ENCODE peak calls at places on chromosomes 7 and 10, in four cellular contexts. D is WTC11, A is K562, X is SK-N-SH. S is an unnamed sample.

GRCh38 chr7:131957338-131958025 is 401.1 kb upstream of the PODXL start:
- DNase-seq in A (no peak), D (no peak), X (no peak), S (no peak)

GRCh38 chr10:60298408-60299389 is 91.0 kb downstream of the ANK3 start:
- DNase-seq in X (no peak), A (no peak), D (no peak), S (no peak)

GRCh38 chr7:139431010-139431409 is 52.5 kb downstream of the KLRG2 start:
- DNase-seq in A (no peak), D (no peak), X (no peak), S (no peak)

GRCh38 chr10:47311193-47311899 is 10.9 kb upstream of the GDF2 start:
- DNase-seq in A (peak; percentile 67), D (no peak), X (no peak), S (no peak)

GRCh38 chr7:91263359-91264082 is 712 bp upstream of the FZD1 start:
- DNase-seq in X (peak; percentile 72), D (peak; percentile 47), A (peak; percentile 64), S (no peak)

GRCh38 chr10:100370561-100370975 is 23.5 kb downstream of the SCD start:
- DNase-seq in X (no peak), D (no peak), A (no peak), S (peak; percentile 66)

GRCh38 chr10:22058195-22058594 is 54.7 kb upstream of the DNAJC1 start:
- DNase-seq in D (no peak), A (no peak), X (no peak), S (no peak)

GRCh38 chr10:78774999-78775711 is 293.6 kb upstream of the ZMIZ1 start:
- DNase-seq in X (no peak), A (no peak), D (no peak), S (peak; percentile 85)

GRCh38 chr7:50667789-50668226 is 102.6 kb upstream of the DDC start:
- DNase-seq in D (no peak), X (no peak), A (no peak), S (no peak)

GRCh38 chr10:56583316-56583715 is 222.3 kb upstream of the ZWINT start:
- DNase-seq in A (no peak), X (no peak), D (no peak), S (no peak)

GRCh38 chr7:79272066-79272669 is 181.3 kb downstream of the MAGI2 start:
- DNase-seq in X (peak; percentile 41), A (peak; percentile 11), D (no peak), S (peak; percentile 30)

GRCh38 chr7:37694208-37695080 is 10.9 kb downstream of the GPR141 start:
- DNase-seq in A (no peak), D (no peak), X (no peak), S (no peak)

GRCh38 chr10:75703191-75703861 is 271.9 kb downstream of the LRMDA start:
- DNase-seq in D (no peak), A (no peak), X (no peak), S (no peak)

GRCh38 chr7:28774529-28775057 is 183.5 kb downstream of the TRIL start:
- DNase-seq in A (no peak), X (no peak), D (no peak), S (no peak)

GRCh38 chr10:35400600-35401268 is 64.4 kb downstream of the CCNY start:
- DNase-seq in A (no peak), X (no peak), D (no peak), S (no peak)

GRCh38 chr7:114574384-114574783 is 159.8 kb downstream of the FOXP2 start:
- DNase-seq in A (no peak), X (no peak), D (no peak), S (no peak)

GRCh38 chr7:43398831-43399230 is 184.1 kb upstream of the STK17A start:
- DNase-seq in D (no peak), A (no peak), X (no peak), S (no peak)

GRCh38 chr7:117312593-117312992 is 10.3 kb downstream of the WNT2 start:
- DNase-seq in X (no peak), D (no peak), A (no peak), S (no peak)

GRCh38 chr10:48466611-48467240 is 138.1 kb downstream of the ARHGAP22 start:
- DNase-seq in A (no peak), X (no peak), D (no peak), S (no peak)

GRCh38 chr7:155296788-155297516 is 726 bp upstream of the INSIG1 start:
- DNase-seq in A (peak; percentile 77), D (peak; percentile 54), X (no peak), S (no peak)

GRCh38 chr10:17067549-17068264 is 61.9 kb downstream of the CUBN start:
- DNase-seq in D (no peak), X (no peak), A (no peak), S (no peak)

GRCh38 chr7:159096736-159097581 is 47.7 kb downstream of the VIPR2 start:
- DNase-seq in X (no peak), D (no peak), A (no peak), S (no peak)

GRCh38 chr7:34806831-34807230 is 148.8 kb downstream of the NPSR1 start:
- DNase-seq in D (no peak), X (no peak), A (no peak), S (no peak)

GRCh38 chr10:43194861-43195260 is 56.6 kb downstream of the CSGALNACT2 start:
- DNase-seq in A (peak; percentile 5), D (no peak), X (peak; percentile 11), S (no peak)

GRCh38 chr10:34031410-34031809 is 696.9 kb upstream of the NRP1 start:
- DNase-seq in A (no peak), X (no peak), D (no peak), S (no peak)

GRCh38 chr7:127437772-127438330 is 45.3 kb upstream of the ZNF800 start:
- DNase-seq in X (no peak), D (no peak), A (no peak), S (no peak)

GRCh38 chr10:131277969-131278368 is 33.6 kb downstream of the TCERG1L start:
- DNase-seq in X (peak; percentile 14), D (no peak), A (no peak), S (no peak)

GRCh38 chr10:60348982-60349381 is 40.7 kb downstream of the ANK3 start:
- DNase-seq in D (no peak), X (no peak), A (no peak), S (no peak)

GRCh38 chr10:6230335-6230734 is 27.6 kb downstream of the PFKFB3 start:
- DNase-seq in A (no peak), X (peak; percentile 22), D (no peak), S (no peak)

GRCh38 chr10:71548494-71548846 is 151.8 kb downstream of the CDH23 start:
- DNase-seq in D (peak; percentile 52), X (no peak), A (peak; percentile 63), S (no peak)

GRCh38 chr10:124492266-124492665 is 30.6 kb downstream of the LHPP start:
- DNase-seq in A (no peak), D (no peak), X (no peak), S (no peak)

GRCh38 chr7:26995664-26996063 is 100.1 kb downstream of the HOXA1 start:
- DNase-seq in X (no peak), D (no peak), A (no peak), S (no peak)
- TF ChIP-seq FOXJ3 in X (no peak), D (no peak), A (no peak), S (no peak)

GRCh38 chr10:24974978-24975377 is 22.6 kb upstream of the PRTFDC1 start:
- DNase-seq in A (no peak), X (no peak), D (no peak), S (peak; percentile 32)
- TF ChIP-seq FOXJ3 in A (no peak), X (no peak), D (no peak), S (no peak)

GRCh38 chr7:68958571-68958970 is 639.7 kb upstream of the AUTS2 start:
- DNase-seq in X (no peak), D (no peak), A (no peak), S (no peak)

GRCh38 chr7:68967598-68967997 is 630.7 kb upstream of the AUTS2 start:
- DNase-seq in D (no peak), X (no peak), A (no peak), S (no peak)

GRCh38 chr7:68964060-68964459 is 634.2 kb upstream of the AUTS2 start:
- DNase-seq in D (no peak), X (no peak), A (no peak), S (no peak)

GRCh38 chr7:68963547-68963946 is 634.7 kb upstream of the AUTS2 start:
- DNase-seq in X (no peak), D (no peak), A (no peak), S (no peak)
- TF ChIP-seq FOXJ3 in X (no peak), D (no peak), A (no peak), S (no peak)

GRCh38 chr7:188174-188573 is 4.2 kb upstream of the FAM20C start:
- DNase-seq in D (no peak), X (no peak), A (peak; percentile 55), S (no peak)

GRCh38 chr7:184768-185264 is 7.6 kb upstream of the FAM20C start:
- DNase-seq in D (no peak), X (no peak), A (no peak), S (no peak)

GRCh38 chr7:187237-187927 is 5.0 kb upstream of the FAM20C start:
- DNase-seq in X (no peak), A (no peak), D (no peak), S (no peak)

GRCh38 chr7:188727-189500 is 3.5 kb upstream of the FAM20C start:
- DNase-seq in D (peak; percentile 59), A (no peak), X (no peak), S (no peak)

GRCh38 chr7:186516-187113 is 5.8 kb upstream of the FAM20C start:
- DNase-seq in X (no peak), A (no peak), D (no peak), S (no peak)
- TF ChIP-seq FOXJ3 in X (no peak), A (no peak), D (no peak), S (no peak)

GRCh38 chr10:98852686-98853085 is 383.0 kb downstream of the HPSE2 start:
- DNase-seq in A (no peak), X (no peak), D (no peak), S (no peak)
- TF ChIP-seq FOXJ3 in A (no peak), X (no peak), D (no peak), S (no peak)

DNA sequence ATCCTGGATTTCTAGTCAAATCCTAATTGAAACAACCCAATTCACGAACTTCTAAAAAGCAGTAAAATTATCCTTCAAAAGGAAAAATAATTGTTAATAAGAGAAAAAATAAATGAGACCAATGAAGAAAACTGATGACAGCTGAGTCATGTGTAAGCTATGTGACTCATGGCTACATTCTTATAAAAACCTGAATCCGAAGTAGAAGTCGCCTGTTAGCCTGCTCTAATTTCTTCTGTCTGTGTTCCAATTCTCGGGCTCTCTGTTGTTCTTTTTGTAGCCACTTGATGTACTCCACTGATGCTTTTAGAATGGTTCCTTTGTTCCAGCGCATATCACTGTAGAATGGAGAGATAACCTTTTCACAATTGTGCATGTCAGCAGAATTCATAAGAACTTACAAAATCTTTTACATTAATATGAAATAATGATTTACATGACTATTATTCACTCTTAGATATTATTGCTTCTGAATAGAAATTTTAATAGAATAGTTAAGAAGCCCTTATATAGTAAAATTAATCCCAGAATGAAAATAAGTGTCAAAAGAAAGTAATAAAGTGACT is 88.8 kb downstream of the TFEC start:
- DNase-seq in X (no peak), D (no peak), A (no peak), S (no peak)
- TF ChIP-seq FOXJ3 in X (no peak), D (no peak), A (no peak), S (no peak)

S was measured in HepG2.